ENCODE peak calls at places on chromosomes 1 and 21, in seven cellular contexts. One of them, this sample, is unnamed.

GRCh38 chr1:44819594-44820327 is 11.4 kb downstream of the BTBD19 start:
- DNase-seq in left lung: peak
- DNase-seq in A549: peak
- DNase-seq in heart left ventricle: peak
- DNase-seq in uterus: peak
- DNase-seq in fibroblast of villous mesenchyme: peak
- DNase-seq in AG10803: peak
- DNase-seq in this sample: peak

GRCh38 chr1:29145739-29146437 is 22.2 kb upstream of the TMEM200B start:
- DNase-seq in left lung: no peak
- DNase-seq in AG10803: peak
- DNase-seq in uterus: no peak
- DNase-seq in A549: peak
- DNase-seq in fibroblast of villous mesenchyme: peak
- DNase-seq in heart left ventricle: no peak
- DNase-seq in this sample: peak

GRCh38 chr1:224732367-224733006 is 116.4 kb downstream of the CNIH3 start:
- DNase-seq in fibroblast of villous mesenchyme: no peak
- DNase-seq in left lung: no peak
- DNase-seq in heart left ventricle: no peak
- DNase-seq in uterus: no peak
- DNase-seq in AG10803: no peak
- DNase-seq in A549: no peak
- DNase-seq in this sample: no peak

GRCh38 chr1:36342426-36343185 is 19.2 kb upstream of the EVA1B start:
- DNase-seq in A549: peak
- DNase-seq in heart left ventricle: peak
- DNase-seq in left lung: no peak
- DNase-seq in uterus: peak
- DNase-seq in AG10803: peak
- DNase-seq in fibroblast of villous mesenchyme: peak
- DNase-seq in this sample: peak

GRCh38 chr1:17829579-17829978 is 74.4 kb downstream of the ACTL8 start:
- DNase-seq in A549: no peak
- DNase-seq in AG10803: no peak
- DNase-seq in left lung: no peak
- DNase-seq in fibroblast of villous mesenchyme: no peak
- DNase-seq in uterus: no peak
- DNase-seq in heart left ventricle: peak
- DNase-seq in this sample: no peak

GRCh38 chr1:94094466-94095111 is 26.4 kb downstream of the ABCA4 start:
- DNase-seq in uterus: peak
- DNase-seq in left lung: peak
- DNase-seq in A549: no peak
- DNase-seq in AG10803: peak
- DNase-seq in fibroblast of villous mesenchyme: no peak
- DNase-seq in heart left ventricle: peak
- DNase-seq in this sample: peak

GRCh38 chr1:13766906-13767564 is 67.0 kb downstream of the PRDM2 start:
- DNase-seq in fibroblast of villous mesenchyme: peak
- DNase-seq in uterus: no peak
- DNase-seq in heart left ventricle: no peak
- DNase-seq in left lung: no peak
- DNase-seq in A549: no peak
- DNase-seq in AG10803: peak
- DNase-seq in this sample: peak

GRCh38 chr21:45147473-45148315 is 73.3 kb downstream of the ADARB1 start:
- DNase-seq in uterus: no peak
- DNase-seq in A549: no peak
- DNase-seq in left lung: no peak
- DNase-seq in fibroblast of villous mesenchyme: no peak
- DNase-seq in heart left ventricle: no peak
- DNase-seq in AG10803: no peak
- DNase-seq in this sample: no peak

GRCh38 chr1:21931171-21932093 is 5.7 kb downstream of the HSPG2 start:
- DNase-seq in AG10803: peak
- DNase-seq in A549: peak
- DNase-seq in heart left ventricle: peak
- DNase-seq in left lung: peak
- DNase-seq in uterus: peak
- DNase-seq in fibroblast of villous mesenchyme: peak
- DNase-seq in this sample: peak

GRCh38 chr1:182304218-182305016 is 87.2 kb downstream of the GLUL start:
- DNase-seq in AG10803: no peak
- DNase-seq in A549: no peak
- DNase-seq in uterus: no peak
- DNase-seq in left lung: no peak
- DNase-seq in fibroblast of villous mesenchyme: no peak
- DNase-seq in heart left ventricle: no peak
- DNase-seq in this sample: no peak

GRCh38 chr1:198497326-198498220 is 42.9 kb downstream of the ATP6V1G3 start:
- DNase-seq in A549: no peak
- DNase-seq in left lung: peak
- DNase-seq in fibroblast of villous mesenchyme: peak
- DNase-seq in heart left ventricle: peak
- DNase-seq in uterus: no peak
- DNase-seq in AG10803: peak
- DNase-seq in this sample: peak

GRCh38 chr21:25176637-25177412 is 430.5 kb downstream of the MRPL39 start:
- DNase-seq in fibroblast of villous mesenchyme: no peak
- DNase-seq in heart left ventricle: no peak
- DNase-seq in A549: no peak
- DNase-seq in left lung: no peak
- DNase-seq in AG10803: peak
- DNase-seq in uterus: no peak
- DNase-seq in this sample: no peak

GRCh38 chr1:13628218-13628617 is 44.6 kb downstream of the PDPN start:
- DNase-seq in AG10803: no peak
- DNase-seq in heart left ventricle: no peak
- DNase-seq in left lung: no peak
- DNase-seq in fibroblast of villous mesenchyme: peak
- DNase-seq in A549: no peak
- DNase-seq in uterus: no peak
- DNase-seq in this sample: peak

GRCh38 chr1:154745286-154745731 is 124.8 kb downstream of the KCNN3 start:
- DNase-seq in A549: no peak
- DNase-seq in uterus: peak
- DNase-seq in left lung: no peak
- DNase-seq in heart left ventricle: peak
- DNase-seq in fibroblast of villous mesenchyme: no peak
- DNase-seq in AG10803: peak
- DNase-seq in this sample: peak

GRCh38 chr1:53291574-53291973 is 36.3 kb downstream of the LRP8 start:
- DNase-seq in left lung: no peak
- DNase-seq in fibroblast of villous mesenchyme: no peak
- DNase-seq in AG10803: no peak
- DNase-seq in uterus: no peak
- DNase-seq in A549: no peak
- DNase-seq in heart left ventricle: no peak
- DNase-seq in this sample: no peak

GRCh38 chr21:33663241-33663640 is 20.9 kb downstream of the ITSN1 start:
- DNase-seq in uterus: no peak
- DNase-seq in A549: no peak
- DNase-seq in left lung: no peak
- DNase-seq in AG10803: peak
- DNase-seq in heart left ventricle: no peak
- DNase-seq in fibroblast of villous mesenchyme: no peak
- DNase-seq in this sample: no peak

GRCh38 chr21:16912075-16912474 is 600.8 kb upstream of the CXADR start:
- DNase-seq in AG10803: peak
- DNase-seq in fibroblast of villous mesenchyme: peak
- DNase-seq in A549: no peak
- DNase-seq in uterus: no peak
- DNase-seq in heart left ventricle: no peak
- DNase-seq in left lung: no peak
- DNase-seq in this sample: peak

GRCh38 chr1:233790662-233791371 is 113.7 kb upstream of the SLC35F3 start:
- DNase-seq in A549: peak
- DNase-seq in fibroblast of villous mesenchyme: peak
- DNase-seq in heart left ventricle: peak
- DNase-seq in uterus: peak
- DNase-seq in left lung: no peak
- DNase-seq in AG10803: peak
- DNase-seq in this sample: peak

GRCh38 chr1:21317035-21317689 is 26.9 kb upstream of the ECE1 start:
- DNase-seq in fibroblast of villous mesenchyme: peak
- DNase-seq in AG10803: peak
- DNase-seq in heart left ventricle: peak
- DNase-seq in uterus: peak
- DNase-seq in A549: no peak
- DNase-seq in left lung: peak
- DNase-seq in this sample: peak

GRCh38 chr1:151546006-151546925 is 6.2 kb downstream of the TUFT1 start:
- DNase-seq in A549: no peak
- DNase-seq in fibroblast of villous mesenchyme: peak
- DNase-seq in AG10803: peak
- DNase-seq in left lung: no peak
- DNase-seq in uterus: no peak
- DNase-seq in heart left ventricle: no peak
- DNase-seq in this sample: no peak

GRCh38 chr1:38046333-38046883 is at the start of gene POU3F1:
- DNase-seq in AG10803: no peak
- DNase-seq in A549: no peak
- DNase-seq in fibroblast of villous mesenchyme: no peak
- DNase-seq in left lung: no peak
- DNase-seq in uterus: peak
- DNase-seq in heart left ventricle: no peak
- DNase-seq in this sample: no peak

GRCh38 chr21:44700101-44701022 is 3.4 kb downstream of the KRTAP10-12 start:
- DNase-seq in left lung: no peak
- DNase-seq in A549: no peak
- DNase-seq in uterus: no peak
- DNase-seq in fibroblast of villous mesenchyme: no peak
- DNase-seq in AG10803: no peak
- DNase-seq in heart left ventricle: no peak
- DNase-seq in this sample: no peak

GRCh38 chr1:206503591-206504362 is 3.6 kb upstream of the RASSF5 start:
- DNase-seq in fibroblast of villous mesenchyme: peak
- DNase-seq in AG10803: peak
- DNase-seq in uterus: peak
- DNase-seq in left lung: peak
- DNase-seq in A549: no peak
- DNase-seq in heart left ventricle: peak
- DNase-seq in this sample: peak

GRCh38 chr1:54325705-54326461 is 80.3 kb downstream of the SSBP3 start:
- DNase-seq in left lung: no peak
- DNase-seq in AG10803: no peak
- DNase-seq in fibroblast of villous mesenchyme: no peak
- DNase-seq in heart left ventricle: no peak
- DNase-seq in A549: no peak
- DNase-seq in uterus: no peak
- DNase-seq in this sample: no peak
- H3K4me3 ChIP-seq in left lung: no peak
- H3K4me3 ChIP-seq in AG10803: no peak
- H3K4me3 ChIP-seq in fibroblast of villous mesenchyme: no peak
- H3K4me3 ChIP-seq in heart left ventricle: no peak
- H3K4me3 ChIP-seq in A549: no peak
- H3K4me3 ChIP-seq in uterus: no peak
- H3K4me3 ChIP-seq in this sample: no peak

GRCh38 chr1:226637147-226637935 is 88.8 kb downstream of the STUM start:
- DNase-seq in fibroblast of villous mesenchyme: peak
- DNase-seq in A549: no peak
- DNase-seq in AG10803: peak
- DNase-seq in left lung: no peak
- DNase-seq in heart left ventricle: peak
- DNase-seq in uterus: peak
- DNase-seq in this sample: peak
- TF ChIP-seq CTCF in fibroblast of villous mesenchyme: peak
- TF ChIP-seq CTCF in A549: no peak
- TF ChIP-seq CTCF in AG10803: peak
- TF ChIP-seq CTCF in left lung: no peak
- TF ChIP-seq CTCF in heart left ventricle: peak
- TF ChIP-seq CTCF in uterus: peak
- TF ChIP-seq CTCF in this sample: peak

GRCh38 chr1:41803656-41804055 is 115.1 kb downstream of the HIVEP3 start:
- DNase-seq in A549: no peak
- DNase-seq in left lung: no peak
- DNase-seq in fibroblast of villous mesenchyme: no peak
- DNase-seq in uterus: no peak
- DNase-seq in heart left ventricle: no peak
- DNase-seq in AG10803: no peak
- DNase-seq in this sample: no peak

GRCh38 chr1:41804176-41804575 is 114.5 kb downstream of the HIVEP3 start:
- DNase-seq in AG10803: no peak
- DNase-seq in fibroblast of villous mesenchyme: no peak
- DNase-seq in A549: no peak
- DNase-seq in heart left ventricle: no peak
- DNase-seq in left lung: no peak
- DNase-seq in uterus: no peak
- DNase-seq in this sample: no peak

GRCh38 chr1:41807390-41807789 is 111.3 kb downstream of the HIVEP3 start:
- DNase-seq in AG10803: no peak
- DNase-seq in uterus: no peak
- DNase-seq in heart left ventricle: peak
- DNase-seq in left lung: no peak
- DNase-seq in fibroblast of villous mesenchyme: no peak
- DNase-seq in A549: no peak
- DNase-seq in this sample: no peak

GRCh38 chr1:41805771-41806471 is 112.8 kb downstream of the HIVEP3 start:
- DNase-seq in uterus: no peak
- DNase-seq in fibroblast of villous mesenchyme: no peak
- DNase-seq in heart left ventricle: no peak
- DNase-seq in AG10803: no peak
- DNase-seq in left lung: no peak
- DNase-seq in A549: no peak
- DNase-seq in this sample: no peak

GRCh38 chr1:41806472-41807155 is 112.1 kb downstream of the HIVEP3 start:
- DNase-seq in fibroblast of villous mesenchyme: no peak
- DNase-seq in A549: no peak
- DNase-seq in left lung: no peak
- DNase-seq in uterus: no peak
- DNase-seq in AG10803: no peak
- DNase-seq in heart left ventricle: no peak
- DNase-seq in this sample: no peak
- H3K4me3 ChIP-seq in fibroblast of villous mesenchyme: no peak
- H3K4me3 ChIP-seq in A549: no peak
- H3K4me3 ChIP-seq in left lung: no peak
- H3K4me3 ChIP-seq in uterus: no peak
- H3K4me3 ChIP-seq in AG10803: no peak
- H3K4me3 ChIP-seq in heart left ventricle: no peak
- H3K4me3 ChIP-seq in this sample: no peak

GRCh38 chr1:19957779-19958178 is 21.6 kb downstream of the PLA2G2A start:
- DNase-seq in A549: peak
- DNase-seq in heart left ventricle: no peak
- DNase-seq in uterus: no peak
- DNase-seq in fibroblast of villous mesenchyme: no peak
- DNase-seq in AG10803: no peak
- DNase-seq in left lung: no peak
- DNase-seq in this sample: no peak
- TF ChIP-seq CTCF in A549: no peak
- TF ChIP-seq CTCF in heart left ventricle: no peak
- TF ChIP-seq CTCF in uterus: no peak
- TF ChIP-seq CTCF in fibroblast of villous mesenchyme: peak
- TF ChIP-seq CTCF in AG10803: no peak
- TF ChIP-seq CTCF in left lung: no peak
- TF ChIP-seq CTCF in this sample: peak

This sample was measured in fibroblast of pulmonary artery.